ENCODE peak calls at places on chromosome 1, in ten cellular contexts. X is stimulated activated naive CD8-positive, alpha-beta T cell treated with anti-CD3 and anti-CD28 coated beads, Interleukin-15, Interleukin-2, amounts not matched to agents 100 U/mL and 50 U/mL, for 24 hours; A is NCI-H187; L is NCI-H460; B is lower lobe of right lung; I is Kasumi-1; E is left ventricle myocardium inferior; U is cardiac fibroblast; S is stimulated activated CD4-positive, alpha-beta T cell treated with anti-CD3 and anti-CD28 coated beads, Interleukin-12 subunit alpha, Interleukin-12 subunit beta, amount 100 ng/mL, for 4 hours; N is SW480. J is an unnamed sample.
A peak's percentile ranks its signal among the peaks of the same experiment; 100 is the strongest.

GRCh38 chr1:232249834-232250233 is 380.1 kb downstream of the SIPA1L2 start:
- DNase-seq in X (no peak), A (no peak), L (no peak), B (no peak), I (no peak), E (no peak), U (no peak), S (no peak), N (no peak), J (no peak)

GRCh38 chr1:178337091-178337726 is 159.6 kb downstream of the CLEC20A start:
- DNase-seq in X (no peak), A (no peak), L (no peak), B (no peak), I (peak; percentile 54), E (no peak), U (no peak), S (no peak), N (no peak), J (no peak)

GRCh38 chr1:27563407-27564263 is 40.3 kb downstream of the AHDC1 start:
- DNase-seq in X (no peak), A (no peak), L (no peak), B (no peak), I (no peak), E (peak; percentile 73), U (peak; percentile 52), S (no peak), N (no peak), J (no peak)

GRCh38 chr1:51237714-51238403 is 1.8 kb downstream of the RNF11 start:
- DNase-seq in X (no peak), A (no peak), L (no peak), B (no peak), I (no peak), E (no peak), U (peak; percentile 76), S (no peak), N (peak; percentile 27), J (no peak)

GRCh38 chr1:16977377-16977776 is 3.0 kb downstream of the MFAP2 start:
- DNase-seq in X (no peak), A (no peak), L (no peak), B (no peak), I (no peak), E (no peak), U (no peak), S (no peak), N (no peak), J (no peak)

GRCh38 chr1:24938276-24938675 is 8.2 kb upstream of the RUNX3 start:
- DNase-seq in X (no peak), A (no peak), L (no peak), B (no peak), I (no peak), E (no peak), U (no peak), S (no peak), N (no peak), J (no peak)

GRCh38 chr1:103783944-103784377 is 34.3 kb downstream of the AMY1C start:
- DNase-seq in X (no peak), A (no peak), L (no peak), B (no peak), I (peak; percentile 14), E (no peak), U (no peak), S (no peak), N (no peak), J (no peak)

GRCh38 chr1:29197590-29197924 is 15.9 kb upstream of the SRSF4 start:
- DNase-seq in X (peak; percentile 15), A (no peak), L (peak; percentile 19), B (no peak), I (peak; percentile 69), E (no peak), U (peak; percentile 46), S (no peak), N (peak; percentile 51), J (no peak)

GRCh38 chr1:21368514-21369289 is 71.2 kb upstream of the NBPF3 start:
- DNase-seq in X (peak; percentile 74), A (peak; percentile 13), L (peak; percentile 70), B (peak; percentile 81), I (peak; percentile 60), E (peak; percentile 76), U (peak; percentile 89), S (peak; percentile 60), N (peak; percentile 63), J (peak; percentile 71)

GRCh38 chr1:200207711-200208126 is 180.2 kb downstream of the NR5A2 start:
- DNase-seq in X (no peak), A (no peak), L (no peak), B (no peak), I (peak; percentile 25), E (no peak), U (peak; percentile 36), S (no peak), N (no peak), J (no peak)

GRCh38 chr1:3065797-3066196 is 3.2 kb upstream of the PRDM16 start:
- DNase-seq in X (no peak), A (no peak), L (no peak), B (peak; percentile 33), I (no peak), E (no peak), U (no peak), S (no peak), N (no peak), J (no peak)

GRCh38 chr1:118185083-118185899 is at the start of gene SPAG17:
- DNase-seq in X (peak; percentile 8), A (no peak), L (peak; percentile 13), B (peak; percentile 73), I (no peak), E (peak; percentile 60), U (peak; percentile 50), S (no peak), N (no peak), J (peak; percentile 62)

GRCh38 chr1:110425611-110426152 is 18.2 kb upstream of the LAMTOR5 start:
- DNase-seq in X (no peak), A (no peak), L (no peak), B (no peak), I (no peak), E (peak; percentile 55), U (no peak), S (no peak), N (no peak), J (no peak)

GRCh38 chr1:66676616-66677298 is 75.5 kb upstream of the DYNLT5 start:
- DNase-seq in X (no peak), A (no peak), L (no peak), B (no peak), I (no peak), E (no peak), U (peak; percentile 92), S (no peak), N (no peak), J (no peak)

GRCh38 chr1:167819849-167820683 is 93.9 kb downstream of the ADCY10 start:
- DNase-seq in X (peak; percentile 40), A (no peak), L (peak; percentile 74), B (peak; percentile 76), I (no peak), E (peak; percentile 76), U (peak; percentile 99), S (peak; percentile 11), N (peak; percentile 65), J (peak; percentile 31)